ENCODE peak calls at places on chromosomes 11 and 22, in five cellular contexts. X is AG09319, Q is NB4, U is lower leg skin, E is PC-3. P is an unnamed sample.

GRCh38 chr22:44825310-44826150 is 73.2 kb downstream of the ARHGAP8 start:
- DNase-seq in X (no peak), Q (no peak), U (no peak), E (no peak), P (no peak)

GRCh38 chr11:133520707-133521106 is 11.6 kb downstream of the OPCML start:
- DNase-seq in X (no peak), Q (no peak), U (no peak), E (no peak), P (no peak)

GRCh38 chr11:104772806-104773241 is 125.4 kb downstream of the CASP12 start:
- DNase-seq in X (peak), Q (no peak), U (peak), E (peak), P (no peak)

GRCh38 chr11:5092821-5093585 is 23.6 kb downstream of the OR52E1 start:
- DNase-seq in X (no peak), Q (no peak), U (no peak), E (no peak), P (no peak)

GRCh38 chr11:45920531-45921477 is 1.7 kb upstream of the LARGE2 start:
- DNase-seq in X (no peak), Q (no peak), U (no peak), E (no peak), P (no peak)

GRCh38 chr11:95081412-95081811 is 8.2 kb upstream of the ENDOD1 start:
- DNase-seq in X (no peak), Q (no peak), U (peak), E (no peak), P (no peak)

GRCh38 chr11:12189543-12190235 is 79.3 kb downstream of the MICAL2 start:
- DNase-seq in X (no peak), Q (no peak), U (peak), E (no peak), P (no peak)

GRCh38 chr11:101617735-101618332 is 34.0 kb upstream of the TRPC6 start:
- DNase-seq in X (no peak), Q (no peak), U (no peak), E (peak), P (no peak)

GRCh38 chr11:120566176-120566575 is 54.6 kb downstream of the GRIK4 start:
- DNase-seq in X (no peak), Q (no peak), U (no peak), E (peak), P (no peak)

GRCh38 chr11:113947989-113948388 is 26.9 kb upstream of the HTR3A start:
- DNase-seq in X (no peak), Q (no peak), U (no peak), E (no peak), P (no peak)

GRCh38 chr11:122681731-122682130 is 26.2 kb downstream of the UBASH3B start:
- DNase-seq in X (no peak), Q (peak), U (no peak), E (peak), P (no peak)

GRCh38 chr11:88484873-88485621 is 147.5 kb upstream of the CTSC start:
- DNase-seq in X (no peak), Q (peak), U (no peak), E (peak), P (peak)

GRCh38 chr22:25896098-25896497 is 154.1 kb downstream of the MYO18B start:
- DNase-seq in X (no peak), Q (no peak), U (no peak), E (no peak), P (peak)

GRCh38 chr11:34028407-34028804 is 23.1 kb upstream of the CAPRIN1 start:
- DNase-seq in X (no peak), Q (no peak), U (no peak), E (no peak), P (no peak)

GRCh38 chr22:47369431-47370015 is 607.1 kb downstream of the TBC1D22A start:
- DNase-seq in X (no peak), Q (no peak), U (no peak), E (no peak), P (no peak)

GRCh38 chr22:20080776-20081654 is 974 bp downstream of the DGCR8 start:
- DNase-seq in X (no peak), Q (peak), U (no peak), E (peak), P (no peak)

GRCh38 chr11:65445604-65446445 is 23.2 kb downstream of the NEAT1 start:
- DNase-seq in X (no peak), Q (peak), U (no peak), E (peak), P (no peak)

GRCh38 chr11:80320226-80320625 is 879.4 kb upstream of the TENM4 start:
- DNase-seq in X (no peak), Q (no peak), U (no peak), E (no peak), P (no peak)

GRCh38 chr11:26227883-26228502 is 103.9 kb upstream of the ANO3 start:
- DNase-seq in X (no peak), Q (no peak), U (no peak), E (no peak), P (no peak)

GRCh38 chr11:128506999-128507591 is 80.3 kb downstream of the ETS1 start:
- DNase-seq in X (peak), Q (no peak), U (peak), E (peak), P (no peak)

GRCh38 chr11:1509626-1510255 is 23.2 kb upstream of the MOB2 start:
- DNase-seq in X (no peak), Q (no peak), U (no peak), E (no peak), P (no peak)

GRCh38 chr11:77503006-77503405 is 29.1 kb upstream of the PAK1 start:
- DNase-seq in X (no peak), Q (peak), U (no peak), E (peak), P (no peak)

GRCh38 chr11:41085123-41085522 is 374.3 kb downstream of the LRRC4C start:
- DNase-seq in X (no peak), Q (no peak), U (no peak), E (no peak), P (no peak)

GRCh38 chr11:102237096-102237735 is 80.1 kb upstream of the BIRC3 start:
- DNase-seq in X (no peak), Q (peak), U (no peak), E (peak), P (no peak)

GRCh38 chr11:104836711-104837110 is 61.5 kb downstream of the CASP12 start:
- DNase-seq in X (no peak), Q (no peak), U (no peak), E (no peak), P (no peak)

GRCh38 chr11:95101935-95102334 is 12.3 kb downstream of the ENDOD1 start:
- DNase-seq in X (no peak), Q (no peak), U (no peak), E (no peak), P (no peak)

GRCh38 chr11:56906683-56907148 is 82.0 kb upstream of the OR5AK2 start:
- DNase-seq in X (no peak), Q (no peak), U (no peak), E (peak), P (no peak)

GRCh38 chr11:118161786-118162185 is 9.2 kb upstream of the SCN4B start:
- DNase-seq in X (no peak), Q (no peak), U (no peak), E (no peak), P (no peak)

GRCh38 chr11:67409781-67410368 is 5.6 kb upstream of the CARNS1 start:
- DNase-seq in X (no peak), Q (peak), U (no peak), E (peak), P (no peak)

GRCh38 chr22:48772286-48772907 is 1055.3 kb downstream of the BRD1 start:
- DNase-seq in X (no peak), Q (no peak), U (peak), E (no peak), P (no peak)

GRCh38 chr11:112265659-112266409 is 5.2 kb upstream of the PLET1 start:
- DNase-seq in X (no peak), Q (no peak), U (no peak), E (no peak), P (no peak)
- TF ChIP-seq CTCF in X (no peak), Q (no peak), U (no peak), E (no peak), P (no peak)

GRCh38 chr11:8232849-8233606 is 30.6 kb downstream of the LMO1 start:
- DNase-seq in X (no peak), Q (no peak), U (no peak), E (no peak), P (no peak)

GRCh38 chr11:8234910-8235309 is 28.8 kb downstream of the LMO1 start:
- DNase-seq in X (no peak), Q (no peak), U (no peak), E (no peak), P (no peak)

GRCh38 chr11:8235925-8236324 is 27.8 kb downstream of the LMO1 start:
- DNase-seq in X (no peak), Q (no peak), U (no peak), E (no peak), P (no peak)

GRCh38 chr11:8233691-8234424 is 29.8 kb downstream of the LMO1 start:
- DNase-seq in X (no peak), Q (no peak), U (no peak), E (peak), P (no peak)

GRCh38 chr11:8234425-8234821 is 29.3 kb downstream of the LMO1 start:
- DNase-seq in X (no peak), Q (no peak), U (no peak), E (peak), P (no peak)
- TF ChIP-seq CTCF in X (no peak), Q (no peak), U (no peak), E (peak), P (no peak)

GRCh38 chr11:110429614-110430266 is at the start of gene FDX1:
- DNase-seq in X (peak), Q (peak), U (peak), E (peak), P (peak)
- TF ChIP-seq CTCF in X (peak), Q (no peak), U (no peak), E (peak), P (peak)

GRCh38 chr22:23984430-23984829 is 4.5 kb downstream of the GSTT2 start:
- DNase-seq in X (no peak), Q (peak), U (no peak), E (no peak), P (peak)
- TF ChIP-seq CTCF in X (peak), Q (peak), U (no peak), E (no peak), P (peak)

GRCh38 chr11:96237759-96238158 is 105.2 kb downstream of the MAML2 start:
- DNase-seq in X (no peak), Q (no peak), U (no peak), E (no peak), P (no peak)
- TF ChIP-seq CTCF in X (no peak), Q (no peak), U (no peak), E (no peak), P (no peak)

GRCh38 chr22:50696799-50697561 is 24.4 kb downstream of the SHANK3 start:
- DNase-seq in X (no peak), Q (no peak), U (no peak), E (peak), P (no peak)
- TF ChIP-seq CTCF in X (peak), Q (no peak), U (no peak), E (no peak), P (no peak)